ENCODE peak calls at places on chromosomes 11 and 22, in ten cellular contexts. B, P, G, Z, V, A, J, N, L and F are unnamed samples.

GRCh38 chr11:66600924-66601233 is 7.9 kb downstream of the CCS start:
- ATAC-seq in L (no peak), B (no peak), P (no peak), G (no peak), J (no peak), Z (no peak), A (no peak), V (no peak), N (no peak), F (no peak)

GRCh38 chr11:115409116-115409663 is 95.0 kb downstream of the CADM1 start:
- ATAC-seq in A (no peak), B (no peak), J (no peak), V (no peak), P (no peak), N (no peak), Z (no peak), L (no peak), G (no peak), F (no peak)

GRCh38 chr22:20155330-20156041 is 4.6 kb upstream of the CCDC188 start:
- ATAC-seq in Z (no peak), J (peak), N (no peak), L (no peak), A (no peak), G (no peak), V (peak), B (peak), P (peak), F (peak)

GRCh38 chr22:22948651-22949611 is 61.3 kb downstream of the IGLL5 start:
- ATAC-seq in J (no peak), P (no peak), N (no peak), G (no peak), L (no peak), Z (no peak), V (no peak), A (no peak), B (no peak), F (no peak)

GRCh38 chr11:129766858-129767604 is 48.6 kb upstream of the TMEM45B start:
- ATAC-seq in J (peak), B (no peak), L (peak), V (no peak), P (no peak), G (no peak), Z (no peak), A (peak), N (no peak), F (no peak)

GRCh38 chr22:24772493-24773220 is 1.9 kb downstream of the PIWIL3 start:
- ATAC-seq in J (no peak), L (no peak), Z (no peak), G (no peak), V (no peak), A (peak), P (peak), B (no peak), N (no peak), F (no peak)

GRCh38 chr11:74611369-74611861 is 19.0 kb downstream of the POLD3 start:
- ATAC-seq in Z (no peak), B (no peak), J (peak), N (no peak), A (no peak), V (peak), G (no peak), P (no peak), L (no peak), F (peak)

GRCh38 chr11:74009675-74010305 is 905 bp upstream of the UCP3 start:
- ATAC-seq in J (no peak), L (no peak), B (no peak), V (no peak), N (no peak), P (no peak), Z (no peak), A (no peak), G (no peak), F (no peak)

GRCh38 chr11:2881076-2881973 is 4.2 kb downstream of the CDKN1C start:
- ATAC-seq in N (no peak), V (no peak), A (no peak), J (no peak), L (no peak), B (no peak), G (no peak), Z (no peak), P (no peak), F (no peak)